ENCODE peak calls at places on chromosomes 1 and 21, in seven cellular contexts. N is astrocyte of the hippocampus; G is EH; H is stimulated activated CD4-positive, alpha-beta T cell treated with anti-CD3 and anti-CD28 coated beads, Interleukin-1b, Interleukin-23, amount 100 ng/mL, for 24 hours; X is fibroblast of pulmonary artery; O is transverse colon; U is prostate gland. J is an unnamed sample.

GRCh38 chr1:193726722-193727121 is 540.3 kb upstream of the B3GALT2 start:
- DNase-seq in X (no peak), H (no peak), U (no peak), O (no peak), N (no peak), G (no peak), J (no peak)

GRCh38 chr1:110953031-110953430 is 10.7 kb downstream of the LRIF1 start:
- DNase-seq in N (no peak), H (no peak), G (no peak), X (no peak), U (no peak), O (no peak), J (no peak)

GRCh38 chr1:223716302-223716862 is 4.0 kb downstream of the CAPN2 start:
- DNase-seq in X (peak), U (no peak), O (peak), H (no peak), G (peak), N (no peak), J (no peak)

GRCh38 chr1:192756847-192757246 is 52.0 kb upstream of the RGS2 start:
- DNase-seq in H (no peak), N (no peak), O (no peak), U (no peak), G (no peak), X (no peak), J (no peak)

GRCh38 chr1:64898107-64898861 is 68.1 kb downstream of the JAK1 start:
- DNase-seq in G (peak), U (peak), X (peak), H (peak), N (peak), O (peak), J (no peak)

GRCh38 chr21:41052820-41053555 is 115.0 kb upstream of the BACE2 start:
- DNase-seq in G (no peak), H (no peak), U (no peak), N (no peak), O (no peak), X (no peak), J (no peak)

GRCh38 chr1:81228926-81229325 is 571.8 kb upstream of the ADGRL2 start:
- DNase-seq in O (no peak), U (no peak), H (no peak), X (no peak), N (no peak), G (no peak), J (no peak)

GRCh38 chr1:40877681-40878080 is 15.5 kb upstream of the CITED4 start:
- DNase-seq in X (peak), U (peak), N (peak), O (peak), G (peak), H (no peak), J (no peak)

GRCh38 chr1:36203554-36204346 is 20.5 kb upstream of the THRAP3 start:
- DNase-seq in H (no peak), G (peak), U (no peak), O (peak), X (peak), N (peak), J (no peak)

GRCh38 chr1:183870351-183871077 is 65.6 kb downstream of the RGL1 start:
- DNase-seq in X (peak), N (peak), U (no peak), G (peak), H (no peak), O (peak), J (no peak)

GRCh38 chr1:247110627-247111258 is 6.6 kb upstream of the ZNF669 start:
- DNase-seq in G (peak), H (peak), O (no peak), U (no peak), N (no peak), X (no peak), J (no peak)

GRCh38 chr1:89900791-89901708 is 80.2 kb downstream of the LRRC8D start:
- DNase-seq in N (no peak), X (no peak), G (no peak), H (no peak), U (no peak), O (no peak), J (no peak)

GRCh38 chr1:91768786-91769697 is 116.9 kb downstream of the TGFBR3 start:
- DNase-seq in N (no peak), H (no peak), X (no peak), O (no peak), G (peak), U (no peak), J (no peak)

GRCh38 chr1:18724001-18724411 is 93.4 kb downstream of the PAX7 start:
- DNase-seq in U (no peak), G (no peak), O (no peak), X (no peak), N (no peak), H (no peak), J (no peak)

GRCh38 chr1:55156093-55156492 is 59.1 kb downstream of the USP24 start:
- DNase-seq in X (peak), H (no peak), O (no peak), U (no peak), N (peak), G (peak), J (no peak)

GRCh38 chr1:109579044-109579443 is 30.6 kb downstream of the GNAI3 start:
- DNase-seq in N (peak), H (no peak), G (peak), U (no peak), O (no peak), X (no peak), J (no peak)

GRCh38 chr1:111725192-111725591 is 14.0 kb downstream of the INKA2 start:
- DNase-seq in O (no peak), G (no peak), N (peak), X (no peak), H (no peak), U (no peak), J (no peak)

GRCh38 chr1:184036517-184036949 is 995 bp downstream of the COLGALT2 start:
- DNase-seq in X (no peak), U (no peak), H (peak), O (peak), N (peak), G (peak), J (no peak)

GRCh38 chr1:113770031-113770430 is 10.7 kb upstream of the PHTF1 start:
- DNase-seq in N (no peak), X (no peak), O (no peak), U (no peak), G (no peak), H (no peak), J (no peak)

GRCh38 chr1:228697209-228698016 is 37.9 kb upstream of the RHOU start:
- DNase-seq in X (peak), G (peak), O (peak), H (no peak), N (peak), U (peak), J (no peak)

GRCh38 chr1:25442178-25442577 is 11.5 kb downstream of the MACO1 start:
- DNase-seq in O (no peak), X (peak), N (peak), G (peak), H (no peak), U (no peak), J (no peak)

GRCh38 chr1:53408013-53408754 is 51.0 kb upstream of the DMRTB1 start:
- DNase-seq in O (no peak), H (no peak), G (peak), X (no peak), U (no peak), N (no peak), J (no peak)

GRCh38 chr1:84632975-84633427 is 57.3 kb downstream of the SSX2IP start:
- DNase-seq in G (peak), U (no peak), X (peak), H (no peak), N (peak), O (peak), J (no peak)

GRCh38 chr21:38363684-38364083 is 106.9 kb downstream of the KCNJ15 start:
- DNase-seq in H (no peak), N (no peak), U (no peak), G (no peak), X (no peak), O (no peak), J (no peak)

GRCh38 chr1:52423771-52424170 is 19.4 kb downstream of the PRPF38A start:
- DNase-seq in O (no peak), H (peak), U (no peak), X (no peak), G (no peak), N (no peak), J (peak)

GRCh38 chr1:2554621-2555387 is 1.4 kb upstream of the TNFRSF14 start:
- DNase-seq in H (no peak), N (no peak), O (peak), U (no peak), G (peak), X (no peak), J (no peak)

GRCh38 chr1:25572708-25573590 is 29.5 kb downstream of the LDLRAP1 start:
- DNase-seq in H (peak), X (peak), N (peak), O (peak), G (peak), U (no peak), J (no peak)

GRCh38 chr1:246875041-246876026 is 56.4 kb downstream of the AHCTF1 start:
- DNase-seq in U (no peak), G (peak), X (peak), N (peak), O (peak), H (no peak), J (no peak)

J was measured in stimulated activated CD8-positive, alpha-beta memory T cell treated with anti-CD3 and anti-CD28 coated beads, Interleukin-15, amount 100 ng/mL, for 48 hours.